ENCODE peak calls at places on chromosomes 12 and 14, in six cellular contexts. S is fibroblast of mammary gland, Q is dorsolateral prefrontal cortex, N is BJ, H is WERI-Rb-1, G is cardiac fibroblast. K is an unnamed sample.

GRCh38 chr12:69655616-69656336 is 43.3 kb downstream of the BEST3 start:
- DNase-seq in G (peak), H (no peak), N (peak), Q (no peak), S (peak), K (peak)

GRCh38 chr12:45989857-45990467 is 412 bp downstream of the SCAF11 start:
- DNase-seq in G (peak), S (no peak), H (peak), N (no peak), Q (peak), K (no peak)

GRCh38 chr12:75260316-75260715 is 50.7 kb upstream of the KCNC2 start:
- DNase-seq in N (no peak), G (no peak), S (no peak), H (no peak), Q (no peak), K (no peak)

GRCh38 chr12:49089831-49090773 is 4.5 kb downstream of the DHH start:
- DNase-seq in G (peak), Q (peak), S (peak), H (peak), N (no peak), K (no peak)

GRCh38 chr14:96824283-96824682 is 27.1 kb downstream of the VRK1 start:
- DNase-seq in N (peak), S (peak), Q (no peak), G (peak), H (no peak), K (no peak)

GRCh38 chr12:122086641-122087285 is 8.2 kb downstream of the MLXIP start:
- DNase-seq in H (peak), G (no peak), S (no peak), N (no peak), Q (no peak), K (no peak)

GRCh38 chr12:111819191-111820158 is 22.6 kb upstream of the MAPKAPK5 start:
- DNase-seq in S (no peak), G (no peak), Q (no peak), H (no peak), N (no peak), K (no peak)

GRCh38 chr12:56081393-56082347 is 1.7 kb downstream of the ERBB3 start:
- DNase-seq in G (no peak), S (no peak), N (no peak), Q (peak), H (no peak), K (no peak)

GRCh38 chr14:62776300-62776699 is 269.0 kb downstream of the KCNH5 start:
- DNase-seq in G (no peak), S (peak), Q (no peak), H (no peak), N (no peak), K (no peak)

GRCh38 chr12:11650697-11651281 is 1.3 kb downstream of the ETV6 start:
- DNase-seq in H (no peak), Q (no peak), N (no peak), S (peak), G (peak), K (no peak)

GRCh38 chr14:92352158-92352985 is 29.4 kb downstream of the SLC24A4 start:
- DNase-seq in S (peak), G (peak), N (no peak), Q (no peak), H (peak), K (no peak)

GRCh38 chr12:93176610-93177126 is 201.1 kb upstream of the NUDT4 start:
- DNase-seq in N (no peak), G (no peak), S (no peak), Q (no peak), H (no peak), K (no peak)

GRCh38 chr12:48023386-48023785 is 19.1 kb upstream of the COL2A1 start:
- DNase-seq in Q (no peak), N (no peak), G (no peak), S (no peak), H (no peak), K (no peak)

GRCh38 chr14:80608563-80608962 is 333.0 kb downstream of the CEP128 start:
- DNase-seq in S (no peak), Q (no peak), N (no peak), G (no peak), H (no peak), K (no peak)

GRCh38 chr12:19140381-19141236 is 11.1 kb downstream of the PLEKHA5 start:
- DNase-seq in Q (no peak), S (peak), N (no peak), H (no peak), G (peak), K (no peak)

GRCh38 chr12:116368196-116369194 is 91.0 kb upstream of the MED13L start:
- DNase-seq in G (no peak), S (no peak), N (no peak), Q (no peak), H (no peak), K (no peak)

GRCh38 chr14:55701638-55702037 is 121.6 kb downstream of the KTN1 start:
- DNase-seq in Q (no peak), H (no peak), N (no peak), S (peak), G (no peak), K (peak)

GRCh38 chr12:65822732-65823480 is 1.4 kb upstream of the HMGA2 start:
- DNase-seq in N (no peak), H (peak), S (peak), G (peak), Q (no peak), K (peak)

GRCh38 chr12:98741229-98741614 is 96.1 kb downstream of the APAF1 start:
- DNase-seq in Q (no peak), N (no peak), H (no peak), G (no peak), S (peak), K (no peak)

GRCh38 chr14:73324536-73324932 is 87.2 kb downstream of the PAPLN start:
- DNase-seq in N (no peak), G (no peak), Q (no peak), S (no peak), H (no peak), K (no peak)

GRCh38 chr14:95597784-95598204 is 62.9 kb downstream of the GLRX5 start:
- DNase-seq in G (peak), H (peak), Q (peak), S (peak), N (no peak), K (peak)

GRCh38 chr14:80634106-80634758 is 307.3 kb downstream of the CEP128 start:
- DNase-seq in Q (no peak), H (no peak), G (peak), S (peak), N (no peak), K (no peak)

GRCh38 chr12:113479578-113480335 is 8.1 kb upstream of the LHX5 start:
- DNase-seq in G (peak), H (no peak), S (peak), Q (no peak), N (no peak), K (peak)

GRCh38 chr12:84497819-84498218 is 414.8 kb downstream of the SLC6A15 start:
- DNase-seq in H (no peak), N (no peak), Q (no peak), S (peak), G (peak), K (no peak)

GRCh38 chr12:116689586-116689985 is 48.3 kb downstream of the SPRING1 start:
- DNase-seq in S (no peak), G (no peak), N (no peak), Q (no peak), H (no peak), K (no peak)

GRCh38 chr12:53989227-53990113 is 4.5 kb downstream of the HOXC10 start:
- DNase-seq in N (no peak), Q (no peak), G (peak), S (peak), H (peak), K (no peak)

GRCh38 chr12:97127061-97127460 is 220.0 kb downstream of the NEDD1 start:
- DNase-seq in H (no peak), Q (no peak), N (no peak), S (no peak), G (no peak), K (no peak)

GRCh38 chr12:124660846-124661245 is 93.4 kb upstream of the NCOR2 start:
- DNase-seq in H (peak), S (no peak), Q (no peak), G (no peak), N (no peak), K (no peak)

GRCh38 chr12:53048033-53048779 is 1.7 kb upstream of the TNS2 start:
- DNase-seq in H (no peak), N (no peak), S (no peak), Q (peak), G (no peak), K (no peak)

GRCh38 chr12:88309546-88309945 is 167.4 kb downstream of the TMTC3 start:
- DNase-seq in S (peak), N (no peak), G (peak), Q (no peak), H (no peak), K (no peak)

GRCh38 chr12:56358836-56359532 is 923 bp downstream of the STAT2 start:
- DNase-seq in Q (peak), S (peak), G (peak), H (no peak), N (peak), K (peak)

GRCh38 chr12:116882742-116883141 is 1.5 kb upstream of the HRK start:
- DNase-seq in G (peak), S (peak), N (no peak), Q (no peak), H (no peak), K (no peak)

GRCh38 chr12:110279976-110280783 is 867 bp upstream of the ATP2A2 start:
- DNase-seq in H (no peak), N (no peak), G (peak), Q (no peak), S (peak), K (no peak)

GRCh38 chr12:75660805-75661404 is 149.5 kb upstream of the KRR1 start:
- DNase-seq in S (peak), H (no peak), N (no peak), G (no peak), Q (no peak), K (peak)

GRCh38 chr12:15322164-15323054 is at the start of gene PTPRO:
- DNase-seq in G (no peak), N (no peak), H (peak), S (peak), Q (peak), K (no peak)
- TF ChIP-seq CTCF in G (no peak), N (no peak), H (peak), S (no peak), Q (no peak), K (no peak)

DNA sequence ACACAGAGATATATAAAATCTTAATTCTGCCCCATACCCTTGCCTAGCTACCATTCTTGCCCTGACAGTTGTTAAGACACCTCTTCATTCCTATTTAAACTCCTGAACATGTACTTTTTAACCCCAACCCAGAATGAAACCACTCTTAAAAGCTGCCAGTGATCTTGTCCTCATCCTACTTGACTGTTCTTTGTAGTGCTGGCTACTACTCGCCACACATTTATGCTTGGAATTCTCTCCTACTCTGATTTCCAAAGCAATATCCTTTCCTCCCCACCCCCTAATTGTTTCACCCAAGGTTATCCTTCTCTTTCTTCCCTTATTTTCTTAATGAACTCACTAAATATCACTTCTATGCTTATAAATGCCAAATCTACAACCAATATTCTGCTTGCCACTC is 4.1 kb downstream of the NFYB start:
- DNase-seq in H (no peak), Q (no peak), G (no peak), S (peak), N (no peak), K (no peak)
- H3K4me3 ChIP-seq in H (no peak), Q (no peak), G (no peak), S (no peak), N (no peak), K (no peak)

GRCh38 chr14:74507796-74508195 is 14.2 kb downstream of the ISCA2 start:
- DNase-seq in S (no peak), N (no peak), Q (no peak), H (no peak), G (no peak), K (no peak)

GRCh38 chr14:74507085-74507484 is 13.5 kb downstream of the ISCA2 start:
- DNase-seq in Q (no peak), H (no peak), N (no peak), G (no peak), S (no peak), K (no peak)

GRCh38 chr14:74508844-74509428 is 15.4 kb downstream of the ISCA2 start:
- DNase-seq in N (no peak), S (no peak), H (no peak), G (no peak), Q (no peak), K (no peak)

GRCh38 chr14:74509587-74510210 is 16.1 kb downstream of the ISCA2 start:
- DNase-seq in G (no peak), Q (no peak), N (no peak), H (no peak), S (no peak), K (no peak)

GRCh38 chr14:74508292-74508731 is 14.7 kb downstream of the ISCA2 start:
- DNase-seq in H (peak), S (no peak), N (no peak), Q (no peak), G (peak), K (no peak)
- TF ChIP-seq CTCF in H (peak), S (peak), N (peak), Q (no peak), G (peak), K (peak)

GRCh38 chr12:132204822-132205270 is 60.6 kb downstream of the NOC4L start:
- DNase-seq in Q (no peak), G (no peak), S (no peak), H (no peak), N (no peak), K (no peak)
- H3K4me3 ChIP-seq in Q (no peak), G (no peak), S (no peak), H (no peak), N (no peak), K (no peak)

GRCh38 chr12:31011746-31012567 is 61.7 kb upstream of the DDX11 start:
- DNase-seq in Q (no peak), N (no peak), H (no peak), S (no peak), G (no peak), K (no peak)
- TF ChIP-seq CTCF in Q (no peak), N (peak), H (peak), S (no peak), G (peak), K (no peak)

DNA sequence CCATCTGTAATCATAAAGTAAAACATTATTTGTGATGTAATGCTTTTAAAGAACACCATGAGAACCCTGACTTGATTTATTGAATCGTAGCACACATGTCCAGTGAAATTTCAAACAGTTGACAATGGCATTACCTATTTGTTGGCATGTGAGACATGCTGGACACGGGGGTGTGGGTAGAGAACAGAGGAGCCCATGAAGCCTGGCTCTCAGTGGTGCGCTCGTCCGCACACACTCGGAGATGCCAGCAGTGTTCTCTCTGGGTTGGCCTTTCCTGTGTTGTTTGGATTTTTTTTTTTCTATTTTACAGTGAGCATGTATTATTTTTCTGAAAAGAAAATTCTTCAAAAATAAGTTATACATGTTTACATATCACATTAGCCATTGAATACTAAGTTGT is 78.2 kb downstream of the PPP2R5C start:
- DNase-seq in H (no peak), S (no peak), Q (no peak), G (no peak), N (no peak), K (no peak)
- H3K4me3 ChIP-seq in H (no peak), S (no peak), Q (no peak), G (no peak), N (no peak), K (no peak)

GRCh38 chr14:100903672-100904185 is at the start of gene RTL1:
- DNase-seq in G (no peak), N (no peak), H (no peak), Q (no peak), S (no peak), K (no peak)

GRCh38 chr14:100902792-100903191 is 730 bp downstream of the RTL1 start:
- DNase-seq in G (no peak), S (no peak), Q (no peak), N (no peak), H (no peak), K (no peak)

GRCh38 chr14:100901391-100902183 is 1.9 kb downstream of the RTL1 start:
- DNase-seq in N (no peak), S (no peak), G (no peak), Q (no peak), H (no peak), K (no peak)

GRCh38 chr14:100900837-100901390 is 2.6 kb downstream of the RTL1 start:
- DNase-seq in H (peak), G (no peak), N (no peak), S (no peak), Q (no peak), K (no peak)

GRCh38 chr14:100902295-100902694 is 1.2 kb downstream of the RTL1 start:
- DNase-seq in Q (no peak), H (no peak), S (no peak), G (no peak), N (no peak), K (no peak)
- TF ChIP-seq CTCF in Q (no peak), H (peak), S (no peak), G (no peak), N (no peak), K (peak)

GRCh38 chr14:21040370-21040925 is 1.7 kb upstream of the RNASE7 start:
- DNase-seq in Q (no peak), H (no peak), N (no peak), S (no peak), G (no peak), K (no peak)

GRCh38 chr14:21041676-21042433 is at the start of gene RNASE7:
- DNase-seq in S (peak), Q (no peak), N (no peak), H (no peak), G (peak), K (no peak)

GRCh38 chr14:21038416-21039058 is 3.6 kb upstream of the RNASE7 start:
- DNase-seq in H (no peak), G (no peak), N (no peak), Q (no peak), S (peak), K (no peak)

GRCh38 chr14:21039059-21039422 is 3.1 kb upstream of the RNASE7 start:
- DNase-seq in G (peak), Q (peak), N (no peak), H (peak), S (peak), K (no peak)

DNA sequence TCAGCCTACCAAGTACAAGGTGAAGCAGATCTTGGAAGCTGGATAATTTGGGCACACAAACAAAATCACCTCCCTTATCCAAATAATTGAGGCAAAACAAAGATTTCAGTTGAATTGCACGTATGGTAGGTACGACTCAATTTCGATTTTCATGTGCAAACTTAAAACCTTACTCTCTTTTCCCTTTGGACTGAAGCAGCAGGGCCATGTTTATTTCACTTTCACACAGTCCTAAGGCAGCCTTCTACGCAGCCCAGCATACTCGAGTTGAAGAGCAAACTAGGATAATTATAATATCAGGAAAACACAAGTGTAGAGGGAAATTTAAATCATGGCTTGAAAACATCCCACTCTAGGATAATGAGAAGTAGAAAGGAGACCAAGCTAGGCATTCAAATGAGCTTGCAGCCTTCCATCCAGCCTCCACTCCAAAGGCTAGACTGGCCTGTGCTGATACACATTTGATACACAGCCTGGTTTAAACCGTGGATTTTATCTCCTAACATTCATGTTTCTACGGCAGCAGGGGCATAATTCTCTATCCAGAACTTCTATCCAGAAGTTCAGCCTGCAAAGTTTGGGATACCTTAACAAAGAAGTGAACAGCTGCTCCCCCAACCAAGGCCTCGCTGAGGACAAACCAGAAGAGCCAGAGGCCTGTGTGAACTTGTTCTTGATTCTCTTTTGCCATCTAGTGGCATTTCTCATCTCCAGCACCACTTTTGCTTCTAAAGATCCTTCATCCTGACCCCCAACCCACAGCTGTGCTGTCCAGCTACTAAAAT is 2.4 kb upstream of the RNASE7 start:
- DNase-seq in G (peak), N (no peak), H (peak), S (peak), Q (no peak), K (no peak)
- H3K4me3 ChIP-seq in G (no peak), N (no peak), H (no peak), S (no peak), Q (peak), K (no peak)

DNA sequence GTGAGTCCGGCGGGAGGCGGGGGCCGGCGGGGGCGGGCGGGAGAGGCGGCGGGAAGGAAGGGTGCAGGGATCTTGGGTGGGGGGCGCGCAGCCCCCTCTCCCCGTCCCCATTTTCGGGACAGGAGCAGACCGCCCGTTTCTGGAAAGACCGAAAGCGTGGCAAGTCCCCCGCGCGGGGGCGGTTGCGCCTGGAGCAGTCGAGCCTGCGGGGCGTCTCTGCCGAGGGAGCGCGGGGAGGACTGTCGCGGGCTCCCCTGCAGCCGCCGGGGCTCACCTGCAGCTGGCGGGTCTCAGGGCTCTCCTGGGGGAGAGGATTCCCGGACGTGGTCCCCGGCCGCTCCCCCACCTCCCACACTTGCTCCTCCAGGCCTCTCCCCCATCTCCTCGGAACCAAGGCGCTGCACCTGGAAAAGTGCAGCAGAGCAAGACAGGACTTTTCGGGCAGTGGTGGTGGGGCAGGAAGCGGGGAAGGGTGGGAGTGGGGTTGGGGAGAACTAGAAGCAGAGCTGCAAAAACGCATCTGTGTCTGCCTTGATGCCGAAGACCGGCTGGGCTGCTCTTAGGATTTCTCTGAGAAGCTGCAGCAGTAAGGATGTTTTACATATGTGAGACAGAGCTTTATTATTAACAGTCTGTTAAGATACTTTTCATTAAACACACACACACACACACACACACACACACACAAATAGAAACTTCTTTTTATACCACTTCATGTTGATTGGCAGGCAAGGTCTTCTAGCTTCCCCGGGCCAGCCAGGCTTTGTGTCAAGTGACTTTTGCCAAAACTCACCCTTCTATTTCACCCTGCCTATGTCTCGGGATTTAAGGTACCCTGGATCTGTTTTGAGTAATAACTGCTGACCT is 680 bp downstream of the C12orf75 start:
- DNase-seq in G (no peak), Q (peak), N (no peak), S (no peak), H (peak), K (no peak)
- TF ChIP-seq CTCF in G (peak), Q (no peak), N (no peak), S (no peak), H (no peak), K (no peak)